ENCODE peak calls at places on chromosome 12, in four cellular contexts. One of them, this sample, is unnamed.

GRCh38 chr12:112283541-112283940 is 98.7 kb downstream of the HECTD4 start:
- DNase-seq in thoracic aorta: no peak
- DNase-seq in heart left ventricle: no peak
- DNase-seq in IMR-90: no peak
- DNase-seq in this sample: no peak

GRCh38 chr12:53993397-53994267 is 6.3 kb upstream of the HOXC9 start:
- DNase-seq in heart left ventricle: no peak
- DNase-seq in IMR-90: no peak
- DNase-seq in thoracic aorta: no peak
- DNase-seq in this sample: no peak

GRCh38 chr12:128844031-128844635 is 9.1 kb upstream of the GLT1D1 start:
- DNase-seq in heart left ventricle: peak; percentile 38
- DNase-seq in thoracic aorta: no peak
- DNase-seq in IMR-90: no peak
- DNase-seq in this sample: no peak

GRCh38 chr12:100225491-100225890 is 24.9 kb downstream of the ACTR6 start:
- DNase-seq in thoracic aorta: no peak
- DNase-seq in IMR-90: no peak
- DNase-seq in heart left ventricle: no peak
- DNase-seq in this sample: no peak

GRCh38 chr12:117093431-117093830 is 5.8 kb downstream of the TESC start:
- DNase-seq in heart left ventricle: no peak
- DNase-seq in IMR-90: no peak
- DNase-seq in thoracic aorta: no peak
- DNase-seq in this sample: no peak

GRCh38 chr12:113601656-113602263 is 130.1 kb upstream of the LHX5 start:
- DNase-seq in thoracic aorta: no peak
- DNase-seq in IMR-90: no peak
- DNase-seq in heart left ventricle: no peak
- DNase-seq in this sample: no peak

GRCh38 chr12:104750061-104750460 is 208.0 kb downstream of the SLC41A2 start:
- DNase-seq in thoracic aorta: no peak
- DNase-seq in IMR-90: peak; percentile 75
- DNase-seq in heart left ventricle: no peak
- DNase-seq in this sample: no peak

GRCh38 chr12:52616680-52617402 is 1.5 kb downstream of the KRT73 start:
- DNase-seq in thoracic aorta: no peak
- DNase-seq in IMR-90: no peak
- DNase-seq in heart left ventricle: no peak
- DNase-seq in this sample: no peak

GRCh38 chr12:99111600-99111999 is 466.5 kb downstream of the APAF1 start:
- DNase-seq in heart left ventricle: no peak
- DNase-seq in thoracic aorta: no peak
- DNase-seq in IMR-90: no peak
- DNase-seq in this sample: no peak

GRCh38 chr12:92077530-92077929 is 68.1 kb downstream of the BTG1 start:
- DNase-seq in thoracic aorta: no peak
- DNase-seq in IMR-90: no peak
- DNase-seq in heart left ventricle: no peak
- DNase-seq in this sample: no peak

GRCh38 chr12:101027816-101028215 is 182.2 kb downstream of the SLC5A8 start:
- DNase-seq in thoracic aorta: no peak
- DNase-seq in IMR-90: no peak
- DNase-seq in heart left ventricle: no peak
- DNase-seq in this sample: no peak

GRCh38 chr12:32312049-32312670 is 87.2 kb upstream of the FGD4 start:
- DNase-seq in IMR-90: peak; percentile 72
- DNase-seq in heart left ventricle: no peak
- DNase-seq in thoracic aorta: no peak
- DNase-seq in this sample: no peak

GRCh38 chr12:15276088-15276698 is 46.1 kb upstream of the PTPRO start:
- DNase-seq in heart left ventricle: no peak
- DNase-seq in IMR-90: peak; percentile 29
- DNase-seq in thoracic aorta: no peak
- DNase-seq in this sample: peak; percentile 69

GRCh38 chr12:122850048-122850445 is 14.8 kb downstream of the HIP1R start:
- DNase-seq in IMR-90: no peak
- DNase-seq in heart left ventricle: no peak
- DNase-seq in thoracic aorta: no peak
- DNase-seq in this sample: no peak